ENCODE peak calls at places on chromosome 16, in five cellular contexts. One of them, this sample, is unnamed.

GRCh38 chr16:85372627-85373372 is 240.3 kb upstream of the GSE1 start:
- DNase-seq in sciatic nerve: no peak
- DNase-seq in D341Med: no peak
- DNase-seq in stimulated activated CD4-positive, alpha-beta T cell treated with anti-CD3 and anti-CD28 coated beads, Interleukin-1b, Interleukin-23, amount 100 ng/mL, for 4 hours: no peak
- DNase-seq in NCI-H774: no peak
- DNase-seq in this sample: peak

GRCh38 chr16:27951752-27952151 is 111.8 kb downstream of the GSG1L start:
- DNase-seq in stimulated activated CD4-positive, alpha-beta T cell treated with anti-CD3 and anti-CD28 coated beads, Interleukin-1b, Interleukin-23, amount 100 ng/mL, for 4 hours: no peak
- DNase-seq in sciatic nerve: no peak
- DNase-seq in D341Med: no peak
- DNase-seq in NCI-H774: no peak
- DNase-seq in this sample: no peak

GRCh38 chr16:21276090-21276489 is 2.0 kb downstream of the CRYM start:
- DNase-seq in D341Med: no peak
- DNase-seq in sciatic nerve: no peak
- DNase-seq in NCI-H774: no peak
- DNase-seq in stimulated activated CD4-positive, alpha-beta T cell treated with anti-CD3 and anti-CD28 coated beads, Interleukin-1b, Interleukin-23, amount 100 ng/mL, for 4 hours: no peak
- DNase-seq in this sample: no peak

GRCh38 chr16:4691666-4692412 is 1.5 kb upstream of the NUDT16L1 start:
- DNase-seq in D341Med: no peak
- DNase-seq in stimulated activated CD4-positive, alpha-beta T cell treated with anti-CD3 and anti-CD28 coated beads, Interleukin-1b, Interleukin-23, amount 100 ng/mL, for 4 hours: no peak
- DNase-seq in sciatic nerve: no peak
- DNase-seq in NCI-H774: no peak
- DNase-seq in this sample: no peak

GRCh38 chr16:56911771-56912541 is 20.0 kb upstream of the HERPUD1 start:
- DNase-seq in stimulated activated CD4-positive, alpha-beta T cell treated with anti-CD3 and anti-CD28 coated beads, Interleukin-1b, Interleukin-23, amount 100 ng/mL, for 4 hours: no peak
- DNase-seq in NCI-H774: no peak
- DNase-seq in sciatic nerve: peak
- DNase-seq in D341Med: no peak
- DNase-seq in this sample: peak

GRCh38 chr16:50928065-50928464 is 186.2 kb downstream of the CYLD start:
- DNase-seq in stimulated activated CD4-positive, alpha-beta T cell treated with anti-CD3 and anti-CD28 coated beads, Interleukin-1b, Interleukin-23, amount 100 ng/mL, for 4 hours: no peak
- DNase-seq in NCI-H774: no peak
- DNase-seq in sciatic nerve: no peak
- DNase-seq in D341Med: no peak
- DNase-seq in this sample: no peak

GRCh38 chr16:85090873-85091521 is 21.3 kb downstream of the CIBAR2 start:
- DNase-seq in stimulated activated CD4-positive, alpha-beta T cell treated with anti-CD3 and anti-CD28 coated beads, Interleukin-1b, Interleukin-23, amount 100 ng/mL, for 4 hours: no peak
- DNase-seq in sciatic nerve: no peak
- DNase-seq in NCI-H774: no peak
- DNase-seq in D341Med: no peak
- DNase-seq in this sample: peak

GRCh38 chr16:17970816-17971291 is 365.7 kb downstream of the NPIPA8 start:
- DNase-seq in stimulated activated CD4-positive, alpha-beta T cell treated with anti-CD3 and anti-CD28 coated beads, Interleukin-1b, Interleukin-23, amount 100 ng/mL, for 4 hours: no peak
- DNase-seq in D341Med: no peak
- DNase-seq in NCI-H774: no peak
- DNase-seq in sciatic nerve: no peak
- DNase-seq in this sample: no peak

GRCh38 chr16:29977063-29977462 is 3.4 kb downstream of the TAOK2 start:
- DNase-seq in stimulated activated CD4-positive, alpha-beta T cell treated with anti-CD3 and anti-CD28 coated beads, Interleukin-1b, Interleukin-23, amount 100 ng/mL, for 4 hours: no peak
- DNase-seq in D341Med: no peak
- DNase-seq in NCI-H774: no peak
- DNase-seq in sciatic nerve: no peak
- DNase-seq in this sample: no peak

GRCh38 chr16:87528690-87529579 is 36.1 kb upstream of the ZCCHC14 start:
- DNase-seq in sciatic nerve: no peak
- DNase-seq in NCI-H774: no peak
- DNase-seq in stimulated activated CD4-positive, alpha-beta T cell treated with anti-CD3 and anti-CD28 coated beads, Interleukin-1b, Interleukin-23, amount 100 ng/mL, for 4 hours: no peak
- DNase-seq in D341Med: no peak
- DNase-seq in this sample: no peak

This sample was measured in thyroid gland.